ENCODE peak calls at places on chromosomes 16 and 17, in eight cellular contexts. One of them, this sample, is unnamed.

GRCh38 chr17:29215717-29216116 is 30.9 kb upstream of the CRYBA1 start:
- DNase-seq in skeletal muscle cell: no peak
- DNase-seq in PC-3: peak; percentile 27
- DNase-seq in mesendoderm: peak; percentile 40
- DNase-seq in Peyer's patch: no peak
- DNase-seq in fibroblast of lung: peak; percentile 41
- DNase-seq in astrocyte of the spinal cord: peak; percentile 45
- DNase-seq in CD8-positive, alpha-beta T cell: no peak
- DNase-seq in this sample: peak; percentile 72

GRCh38 chr16:69314534-69314933 is 3.4 kb downstream of the VPS4A start:
- DNase-seq in skeletal muscle cell: no peak
- DNase-seq in PC-3: no peak
- DNase-seq in mesendoderm: no peak
- DNase-seq in Peyer's patch: no peak
- DNase-seq in fibroblast of lung: no peak
- DNase-seq in astrocyte of the spinal cord: no peak
- DNase-seq in CD8-positive, alpha-beta T cell: no peak
- DNase-seq in this sample: no peak

GRCh38 chr16:86681440-86681838 is 103.1 kb downstream of the FOXL1 start:
- DNase-seq in skeletal muscle cell: no peak
- DNase-seq in PC-3: no peak
- DNase-seq in mesendoderm: no peak
- DNase-seq in Peyer's patch: no peak
- DNase-seq in fibroblast of lung: peak; percentile 17
- DNase-seq in astrocyte of the spinal cord: no peak
- DNase-seq in CD8-positive, alpha-beta T cell: no peak
- DNase-seq in this sample: no peak

GRCh38 chr16:87560428-87561199 is 41.7 kb upstream of the JPH3 start:
- DNase-seq in skeletal muscle cell: no peak
- DNase-seq in PC-3: peak; percentile 65
- DNase-seq in mesendoderm: peak; percentile 83
- DNase-seq in Peyer's patch: no peak
- DNase-seq in fibroblast of lung: peak; percentile 23
- DNase-seq in astrocyte of the spinal cord: no peak
- DNase-seq in CD8-positive, alpha-beta T cell: no peak
- DNase-seq in this sample: no peak

GRCh38 chr16:65783709-65784474 is 582.6 kb upstream of the CDH5 start:
- DNase-seq in skeletal muscle cell: no peak
- DNase-seq in PC-3: no peak
- DNase-seq in mesendoderm: no peak
- DNase-seq in Peyer's patch: no peak
- DNase-seq in fibroblast of lung: no peak
- DNase-seq in astrocyte of the spinal cord: peak; percentile 7
- DNase-seq in CD8-positive, alpha-beta T cell: no peak
- DNase-seq in this sample: no peak

GRCh38 chr16:30748634-30749445 is 615 bp downstream of the PHKG2 start:
- DNase-seq in skeletal muscle cell: peak; percentile 7
- DNase-seq in PC-3: peak; percentile 33
- DNase-seq in mesendoderm: peak; percentile 73
- DNase-seq in Peyer's patch: peak; percentile 69
- DNase-seq in fibroblast of lung: peak; percentile 23
- DNase-seq in astrocyte of the spinal cord: peak; percentile 34
- DNase-seq in CD8-positive, alpha-beta T cell: no peak
- DNase-seq in this sample: no peak

GRCh38 chr17:4953461-4953961 is 2.6 kb downstream of the ENO3 start:
- DNase-seq in skeletal muscle cell: no peak
- DNase-seq in PC-3: no peak
- DNase-seq in mesendoderm: no peak
- DNase-seq in Peyer's patch: peak; percentile 48
- DNase-seq in fibroblast of lung: peak; percentile 56
- DNase-seq in astrocyte of the spinal cord: peak; percentile 70
- DNase-seq in CD8-positive, alpha-beta T cell: no peak
- DNase-seq in this sample: no peak

GRCh38 chr16:275041-275621 is 613 bp downstream of the RGS11 start:
- DNase-seq in skeletal muscle cell: no peak
- DNase-seq in PC-3: no peak
- DNase-seq in mesendoderm: no peak
- DNase-seq in Peyer's patch: no peak
- DNase-seq in fibroblast of lung: no peak
- DNase-seq in astrocyte of the spinal cord: no peak
- DNase-seq in CD8-positive, alpha-beta T cell: peak; percentile 18
- DNase-seq in this sample: no peak

GRCh38 chr17:67390646-67391480 is 13.8 kb downstream of the PITPNC1 start:
- DNase-seq in skeletal muscle cell: peak; percentile 94
- DNase-seq in PC-3: peak; percentile 99
- DNase-seq in mesendoderm: no peak
- DNase-seq in Peyer's patch: no peak
- DNase-seq in fibroblast of lung: peak; percentile 94
- DNase-seq in astrocyte of the spinal cord: peak; percentile 96
- DNase-seq in CD8-positive, alpha-beta T cell: peak; percentile 69
- DNase-seq in this sample: peak; percentile 92

GRCh38 chr17:62819511-62820221 is 11.6 kb upstream of the MARCHF10 start:
- DNase-seq in skeletal muscle cell: peak; percentile 98
- DNase-seq in PC-3: peak; percentile 98
- DNase-seq in mesendoderm: peak; percentile 95
- DNase-seq in Peyer's patch: no peak
- DNase-seq in fibroblast of lung: peak; percentile 98
- DNase-seq in astrocyte of the spinal cord: peak; percentile 99
- DNase-seq in CD8-positive, alpha-beta T cell: no peak
- DNase-seq in this sample: peak; percentile 99

GRCh38 chr17:28865946-28866752 is 11.3 kb downstream of the ERAL1 start:
- DNase-seq in skeletal muscle cell: no peak
- DNase-seq in PC-3: no peak
- DNase-seq in mesendoderm: no peak
- DNase-seq in Peyer's patch: no peak
- DNase-seq in fibroblast of lung: no peak
- DNase-seq in astrocyte of the spinal cord: peak; percentile 32
- DNase-seq in CD8-positive, alpha-beta T cell: no peak
- DNase-seq in this sample: peak; percentile 48

GRCh38 chr16:28984619-28985135 is at the start of gene LAT:
- DNase-seq in skeletal muscle cell: no peak
- DNase-seq in PC-3: no peak
- DNase-seq in mesendoderm: no peak
- DNase-seq in Peyer's patch: no peak
- DNase-seq in fibroblast of lung: no peak
- DNase-seq in astrocyte of the spinal cord: no peak
- DNase-seq in CD8-positive, alpha-beta T cell: peak; percentile 88
- DNase-seq in this sample: no peak

GRCh38 chr16:280005-280421 is 378 bp upstream of the ARHGDIG start:
- DNase-seq in skeletal muscle cell: no peak
- DNase-seq in PC-3: no peak
- DNase-seq in mesendoderm: no peak
- DNase-seq in Peyer's patch: no peak
- DNase-seq in fibroblast of lung: no peak
- DNase-seq in astrocyte of the spinal cord: no peak
- DNase-seq in CD8-positive, alpha-beta T cell: no peak
- DNase-seq in this sample: no peak

GRCh38 chr17:60586288-60586974 is 13.6 kb upstream of the PPM1D start:
- DNase-seq in skeletal muscle cell: no peak
- DNase-seq in PC-3: peak; percentile 35
- DNase-seq in mesendoderm: peak; percentile 44
- DNase-seq in Peyer's patch: no peak
- DNase-seq in fibroblast of lung: no peak
- DNase-seq in astrocyte of the spinal cord: no peak
- DNase-seq in CD8-positive, alpha-beta T cell: no peak
- DNase-seq in this sample: no peak

GRCh38 chr16:10504404-10504885 is 76.0 kb downstream of the EMP2 start:
- DNase-seq in skeletal muscle cell: no peak
- DNase-seq in PC-3: no peak
- DNase-seq in mesendoderm: peak; percentile 92
- DNase-seq in Peyer's patch: no peak
- DNase-seq in fibroblast of lung: no peak
- DNase-seq in astrocyte of the spinal cord: no peak
- DNase-seq in CD8-positive, alpha-beta T cell: no peak
- DNase-seq in this sample: no peak

GRCh38 chr17:7687908-7688807 is at the start of gene WRAP53:
- DNase-seq in skeletal muscle cell: peak; percentile 97
- DNase-seq in PC-3: peak; percentile 97
- DNase-seq in mesendoderm: peak; percentile 100
- DNase-seq in Peyer's patch: peak; percentile 95
- DNase-seq in fibroblast of lung: peak; percentile 99
- DNase-seq in astrocyte of the spinal cord: peak; percentile 100
- DNase-seq in CD8-positive, alpha-beta T cell: peak; percentile 94
- DNase-seq in this sample: peak; percentile 96

GRCh38 chr16:83842755-83843507 is 35.2 kb downstream of the HSBP1 start:
- DNase-seq in skeletal muscle cell: no peak
- DNase-seq in PC-3: no peak
- DNase-seq in mesendoderm: peak; percentile 55
- DNase-seq in Peyer's patch: no peak
- DNase-seq in fibroblast of lung: no peak
- DNase-seq in astrocyte of the spinal cord: no peak
- DNase-seq in CD8-positive, alpha-beta T cell: no peak
- DNase-seq in this sample: no peak

DNA sequence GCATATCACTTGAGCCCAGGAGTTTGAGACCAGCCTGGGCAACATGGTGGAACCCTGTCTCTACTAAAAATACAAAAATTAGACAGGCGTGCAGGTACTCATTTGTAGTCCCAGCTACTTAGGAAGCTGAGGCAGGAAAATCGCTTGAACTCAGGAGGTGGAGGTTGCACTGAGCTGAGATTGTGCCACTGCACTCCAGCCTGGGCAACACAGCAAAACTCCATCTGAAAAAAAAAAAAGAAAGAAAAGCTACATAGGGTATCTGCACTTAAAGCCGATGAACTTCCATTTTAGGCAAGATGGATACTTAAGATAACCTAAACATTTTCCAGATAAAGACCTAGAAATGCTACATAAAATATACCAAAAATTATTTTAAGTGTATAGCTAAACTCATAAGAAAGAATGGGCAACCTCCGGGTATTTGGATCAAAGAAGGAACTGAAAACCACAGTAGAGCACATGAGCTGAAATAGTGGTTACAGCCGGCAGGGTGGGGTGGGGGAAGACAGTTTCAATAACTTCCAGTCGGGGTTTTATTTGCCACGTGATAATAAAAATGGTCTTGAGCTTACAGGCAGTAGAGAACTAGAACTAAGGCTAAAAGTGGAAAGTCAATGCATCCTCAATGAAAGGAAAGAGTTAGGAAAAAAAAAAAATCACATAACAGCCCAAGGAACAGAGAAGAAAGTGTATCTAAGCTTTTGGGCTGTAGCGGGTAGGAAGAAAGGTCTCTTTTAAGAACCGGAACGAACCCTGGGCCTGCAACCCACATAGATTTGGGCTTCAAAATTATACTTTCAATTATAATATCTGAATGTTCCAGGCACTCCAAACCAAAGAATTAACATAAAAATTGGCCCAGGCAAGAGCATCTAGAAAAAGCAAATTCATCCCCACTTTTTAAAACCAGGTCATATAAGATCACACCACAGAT is 53.1 kb downstream of the CFDP1 start:
- DNase-seq in skeletal muscle cell: no peak
- DNase-seq in PC-3: no peak
- DNase-seq in mesendoderm: no peak
- DNase-seq in Peyer's patch: no peak
- DNase-seq in fibroblast of lung: no peak
- DNase-seq in astrocyte of the spinal cord: no peak
- DNase-seq in CD8-positive, alpha-beta T cell: peak; percentile 45
- DNase-seq in this sample: no peak
- H3K4me3 ChIP-seq in skeletal muscle cell: no peak overlapping the region
- H3K4me3 ChIP-seq in PC-3: no peak overlapping the region
- H3K4me3 ChIP-seq in mesendoderm: no peak overlapping the region
- H3K4me3 ChIP-seq in Peyer's patch: no peak overlapping the region
- H3K4me3 ChIP-seq in fibroblast of lung: no peak overlapping the region
- H3K4me3 ChIP-seq in astrocyte of the spinal cord: no peak overlapping the region
- H3K4me3 ChIP-seq in CD8-positive, alpha-beta T cell: no peak overlapping the region
- H3K4me3 ChIP-seq in this sample: no peak overlapping the region

DNA sequence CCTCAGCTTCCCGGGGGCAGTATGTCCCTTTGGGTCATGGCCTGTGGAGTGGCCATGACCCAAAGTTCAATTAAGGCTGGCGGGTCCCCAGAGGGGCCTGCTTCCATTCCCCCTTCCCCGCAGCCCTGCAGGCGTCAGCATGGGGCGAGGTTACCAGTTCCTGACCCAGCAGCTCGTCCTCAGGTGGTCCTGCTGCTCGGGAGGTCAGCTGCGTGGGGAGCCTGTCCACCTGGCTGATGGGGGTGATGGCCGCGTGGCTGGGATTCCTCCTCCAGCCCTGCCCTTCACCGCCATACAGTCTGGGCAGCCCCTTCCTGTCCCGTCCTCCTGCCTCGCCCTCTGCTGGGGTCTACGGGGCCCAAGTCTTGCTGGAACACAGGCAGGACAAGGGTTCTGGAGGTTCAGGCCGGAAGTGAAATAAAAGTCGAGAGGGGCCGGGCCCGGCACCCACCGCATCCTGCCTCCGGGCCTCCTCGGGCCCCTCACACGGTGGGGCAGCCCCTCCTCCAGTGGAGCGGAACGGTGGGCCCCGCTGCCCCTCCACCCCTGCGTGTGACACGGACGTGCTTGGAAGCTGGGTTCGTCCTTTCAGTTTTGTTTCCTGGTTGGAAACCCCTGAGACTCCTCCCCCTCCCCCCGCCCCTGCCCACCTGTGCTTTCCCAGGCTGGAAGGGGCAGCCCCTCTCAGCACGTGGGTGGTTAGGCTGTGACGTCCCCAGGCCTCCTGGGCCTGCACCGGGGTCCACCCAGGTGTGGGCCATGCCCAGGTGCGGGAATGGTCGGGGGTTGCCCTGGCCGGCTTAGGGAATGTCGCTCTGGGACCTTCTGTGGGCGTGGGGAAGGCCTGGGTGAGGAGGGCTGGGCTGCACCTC is 6.8 kb downstream of the UBALD2 start:
- DNase-seq in skeletal muscle cell: no peak
- DNase-seq in PC-3: no peak
- DNase-seq in mesendoderm: peak; percentile 55
- DNase-seq in Peyer's patch: no peak
- DNase-seq in fibroblast of lung: no peak
- DNase-seq in astrocyte of the spinal cord: no peak
- DNase-seq in CD8-positive, alpha-beta T cell: peak; percentile 70
- DNase-seq in this sample: no peak
- H3K4me3 ChIP-seq in skeletal muscle cell: no peak overlapping the region
- H3K4me3 ChIP-seq in PC-3: no peak overlapping the region
- H3K4me3 ChIP-seq in mesendoderm: no peak overlapping the region
- H3K4me3 ChIP-seq in Peyer's patch: peak overlapping the region; percentile 49
- H3K4me3 ChIP-seq in fibroblast of lung: no peak overlapping the region
- H3K4me3 ChIP-seq in astrocyte of the spinal cord: no peak overlapping the region
- H3K4me3 ChIP-seq in CD8-positive, alpha-beta T cell: peak overlapping the region; percentile 82
- H3K4me3 ChIP-seq in this sample: peak overlapping the region; percentile 16

DNA sequence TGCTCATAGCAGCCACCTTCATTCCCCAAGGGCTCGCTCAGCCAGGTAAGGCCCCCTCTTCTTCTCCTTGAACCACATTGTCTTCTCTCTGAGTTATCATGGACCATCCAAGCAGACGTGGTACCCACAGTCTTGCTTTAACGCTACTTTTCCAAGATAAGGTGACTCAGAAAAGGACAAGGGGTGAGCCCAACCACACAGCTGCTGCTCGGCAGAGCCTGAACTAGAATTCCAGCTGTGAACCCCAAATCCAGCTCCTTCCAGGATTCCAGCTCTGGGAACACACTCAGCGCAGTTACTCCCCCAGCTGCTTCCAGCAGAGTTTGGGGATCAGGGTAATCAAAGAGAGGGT is 272 bp downstream of the CCL2 start:
- DNase-seq in skeletal muscle cell: no peak
- DNase-seq in PC-3: no peak
- DNase-seq in mesendoderm: no peak
- DNase-seq in Peyer's patch: no peak
- DNase-seq in fibroblast of lung: no peak
- DNase-seq in astrocyte of the spinal cord: no peak
- DNase-seq in CD8-positive, alpha-beta T cell: no peak
- DNase-seq in this sample: no peak
- H3K4me3 ChIP-seq in skeletal muscle cell: peak overlapping the region; percentile 45
- H3K4me3 ChIP-seq in PC-3: no peak overlapping the region
- H3K4me3 ChIP-seq in mesendoderm: peak overlapping the region; percentile 44
- H3K4me3 ChIP-seq in Peyer's patch: peak overlapping the region; percentile 13
- H3K4me3 ChIP-seq in fibroblast of lung: peak overlapping the region; percentile 66
- H3K4me3 ChIP-seq in astrocyte of the spinal cord: peak overlapping the region; percentile 38
- H3K4me3 ChIP-seq in CD8-positive, alpha-beta T cell: no peak overlapping the region
- H3K4me3 ChIP-seq in this sample: no peak overlapping the region

GRCh38 chr17:78355701-78356100 is 4.2 kb downstream of the SOCS3 start:
- DNase-seq in skeletal muscle cell: no peak
- DNase-seq in PC-3: no peak
- DNase-seq in mesendoderm: no peak
- DNase-seq in Peyer's patch: no peak
- DNase-seq in fibroblast of lung: no peak
- DNase-seq in astrocyte of the spinal cord: peak; percentile 48
- DNase-seq in CD8-positive, alpha-beta T cell: no peak
- DNase-seq in this sample: no peak
- H3K4me3 ChIP-seq in skeletal muscle cell: no peak overlapping the region
- H3K4me3 ChIP-seq in PC-3: no peak overlapping the region
- H3K4me3 ChIP-seq in mesendoderm: no peak overlapping the region
- H3K4me3 ChIP-seq in Peyer's patch: peak overlapping the region; percentile 10
- H3K4me3 ChIP-seq in fibroblast of lung: peak overlapping the region; percentile 98
- H3K4me3 ChIP-seq in astrocyte of the spinal cord: no peak overlapping the region
- H3K4me3 ChIP-seq in CD8-positive, alpha-beta T cell: no peak overlapping the region
- H3K4me3 ChIP-seq in this sample: no peak overlapping the region